ENCODE peak calls at places on chromosomes 3 and 15, in five cellular contexts. One of them, this sample, is unnamed.

GRCh38 chr15:27993996-27994775 is 104.9 kb downstream of the OCA2 start:
- DNase-seq in GM12878: no peak
- DNase-seq in K562: no peak
- DNase-seq in GM12891: no peak
- DNase-seq in H1: no peak
- DNase-seq in this sample: no peak

GRCh38 chr3:43870110-43870509 is 179.4 kb downstream of the ABHD5 start:
- DNase-seq in GM12878: no peak
- DNase-seq in K562: no peak
- DNase-seq in GM12891: no peak
- DNase-seq in H1: no peak
- DNase-seq in this sample: no peak

GRCh38 chr15:78244101-78244500 is 9.7 kb upstream of the ACSBG1 start:
- DNase-seq in GM12878: no peak
- DNase-seq in K562: peak
- DNase-seq in GM12891: no peak
- DNase-seq in H1: no peak
- DNase-seq in this sample: no peak

GRCh38 chr3:181773921-181774320 is 62.2 kb downstream of the SOX2 start:
- DNase-seq in GM12878: no peak
- DNase-seq in K562: no peak
- DNase-seq in GM12891: no peak
- DNase-seq in H1: no peak
- DNase-seq in this sample: no peak

GRCh38 chr3:148280623-148281242 is 417.0 kb upstream of the AGTR1 start:
- DNase-seq in GM12878: no peak
- DNase-seq in K562: peak
- DNase-seq in GM12891: no peak
- DNase-seq in H1: no peak
- DNase-seq in this sample: no peak

GRCh38 chr15:100994597-100995446 is 75.7 kb downstream of the LRRK1 start:
- DNase-seq in GM12878: no peak
- DNase-seq in K562: no peak
- DNase-seq in GM12891: no peak
- DNase-seq in H1: no peak
- DNase-seq in this sample: no peak

GRCh38 chr3:159802864-159803263 is 185.8 kb upstream of the IL12A start:
- DNase-seq in GM12878: no peak
- DNase-seq in K562: no peak
- DNase-seq in GM12891: no peak
- DNase-seq in H1: no peak
- DNase-seq in this sample: no peak

GRCh38 chr3:55664387-55664786 is 177.3 kb upstream of the WNT5A start:
- DNase-seq in GM12878: no peak
- DNase-seq in K562: no peak
- DNase-seq in GM12891: no peak
- DNase-seq in H1: no peak
- DNase-seq in this sample: no peak

GRCh38 chr15:27853624-27854455 is 245.3 kb downstream of the OCA2 start:
- DNase-seq in GM12878: no peak
- DNase-seq in K562: no peak
- DNase-seq in GM12891: no peak
- DNase-seq in H1: peak
- DNase-seq in this sample: no peak

GRCh38 chr3:130658666-130659065 is 88.0 kb downstream of the PIK3R4 start:
- DNase-seq in GM12878: no peak
- DNase-seq in K562: no peak
- DNase-seq in GM12891: no peak
- DNase-seq in H1: no peak
- DNase-seq in this sample: no peak

GRCh38 chr3:175432338-175433025 is 573.3 kb downstream of the NAALADL2 start:
- DNase-seq in GM12878: no peak
- DNase-seq in K562: no peak
- DNase-seq in GM12891: no peak
- DNase-seq in H1: no peak
- DNase-seq in this sample: no peak

GRCh38 chr3:117887896-117888295 is 1146.8 kb downstream of the IGSF11 start:
- DNase-seq in GM12878: no peak
- DNase-seq in K562: no peak
- DNase-seq in GM12891: no peak
- DNase-seq in H1: no peak
- DNase-seq in this sample: no peak

GRCh38 chr15:51755790-51756189 is 4.4 kb downstream of the TMOD2 start:
- DNase-seq in GM12878: no peak
- DNase-seq in K562: no peak
- DNase-seq in GM12891: no peak
- DNase-seq in H1: no peak
- DNase-seq in this sample: no peak

GRCh38 chr15:51757463-51757862 is 6.1 kb downstream of the TMOD2 start:
- DNase-seq in GM12878: no peak
- DNase-seq in K562: no peak
- DNase-seq in GM12891: no peak
- DNase-seq in H1: no peak
- DNase-seq in this sample: no peak

GRCh38 chr15:51754267-51754666 is 2.9 kb downstream of the TMOD2 start:
- DNase-seq in GM12878: no peak
- DNase-seq in K562: no peak
- DNase-seq in GM12891: no peak
- DNase-seq in H1: no peak
- DNase-seq in this sample: no peak

GRCh38 chr15:51758645-51759044 is 7.2 kb downstream of the TMOD2 start:
- DNase-seq in GM12878: no peak
- DNase-seq in K562: no peak
- DNase-seq in GM12891: no peak
- DNase-seq in H1: no peak
- DNase-seq in this sample: no peak

GRCh38 chr15:51756482-51756881 is 5.1 kb downstream of the TMOD2 start:
- DNase-seq in GM12878: no peak
- DNase-seq in K562: no peak
- DNase-seq in GM12891: no peak
- DNase-seq in H1: no peak
- DNase-seq in this sample: no peak
- TF ChIP-seq TAF1 in GM12878: no peak
- TF ChIP-seq TAF1 in K562: no peak
- TF ChIP-seq TAF1 in GM12891: no peak
- TF ChIP-seq TAF1 in H1: no peak
- TF ChIP-seq TAF1 in this sample: no peak

DNA sequence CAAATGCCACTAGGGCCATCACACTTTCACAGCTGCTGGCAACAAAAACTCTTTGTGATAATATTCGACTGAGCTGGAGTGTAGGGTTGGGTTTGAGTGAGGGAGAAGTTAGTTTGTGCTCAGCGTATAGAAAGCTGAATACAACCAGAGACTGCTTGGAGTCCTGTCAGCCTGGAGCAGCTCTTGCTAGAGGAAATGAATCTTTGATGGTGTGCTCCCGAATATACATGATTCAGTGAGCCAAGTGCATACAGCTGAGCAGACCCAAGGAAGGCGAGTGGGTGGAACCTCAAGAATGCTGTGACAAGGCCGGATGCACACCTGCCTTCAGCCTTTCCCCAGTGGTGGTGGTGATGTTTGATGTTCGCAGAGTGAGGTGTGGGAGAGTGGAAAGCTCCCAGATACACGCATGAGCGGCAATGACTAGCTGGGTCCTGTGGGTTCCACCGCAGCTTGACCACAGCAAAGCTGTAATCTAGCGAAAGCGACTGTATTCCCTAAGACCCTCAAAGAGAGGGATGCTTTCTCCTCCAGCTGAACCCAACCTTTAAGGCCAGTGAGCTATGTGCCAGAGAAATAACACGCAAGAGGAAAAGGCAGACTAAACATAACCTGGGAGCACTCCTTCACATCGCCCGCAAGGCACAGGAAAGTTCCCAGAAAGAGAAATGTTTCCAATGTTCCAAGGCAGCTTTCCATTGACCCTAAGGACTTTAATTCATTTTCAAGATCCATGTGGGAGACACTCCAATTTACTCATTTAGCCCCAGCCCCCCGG is 1.2 kb downstream of the ARHGEF3 start:
- DNase-seq in GM12878: no peak
- DNase-seq in K562: no peak
- DNase-seq in GM12891: no peak
- DNase-seq in H1: no peak
- DNase-seq in this sample: peak
- TF ChIP-seq POLR2AphosphoS5 in GM12878: peak
- TF ChIP-seq POLR2AphosphoS5 in K562: no peak
- TF ChIP-seq POLR2AphosphoS5 in GM12891: no peak
- TF ChIP-seq POLR2AphosphoS5 in H1: no peak
- TF ChIP-seq POLR2AphosphoS5 in this sample: no peak

DNA sequence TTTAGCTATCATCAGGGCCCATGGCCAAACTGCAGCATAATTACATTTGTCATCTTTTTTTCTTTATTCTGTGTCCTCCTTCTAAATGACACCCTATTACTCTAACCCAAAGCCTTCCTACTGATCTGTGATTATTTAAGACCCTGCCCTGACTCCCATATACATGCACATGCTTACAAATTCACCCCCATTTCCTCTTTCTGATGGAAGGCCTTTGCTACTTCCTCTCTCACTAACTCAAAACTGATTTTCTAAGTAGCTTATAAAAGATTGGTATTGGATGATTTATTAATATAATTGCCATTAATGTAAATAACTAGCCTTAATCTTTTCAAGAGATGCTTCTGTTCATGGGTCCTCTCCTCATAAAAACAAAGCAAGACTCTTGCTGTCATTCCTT is 179.2 kb downstream of the EDEM1 start:
- DNase-seq in GM12878: no peak
- DNase-seq in K562: no peak
- DNase-seq in GM12891: no peak
- DNase-seq in H1: no peak
- DNase-seq in this sample: no peak
- TF ChIP-seq POLR2A in GM12878: no peak
- TF ChIP-seq POLR2A in K562: no peak
- TF ChIP-seq POLR2A in GM12891: no peak
- TF ChIP-seq POLR2A in H1: no peak
- TF ChIP-seq POLR2A in this sample: no peak

DNA sequence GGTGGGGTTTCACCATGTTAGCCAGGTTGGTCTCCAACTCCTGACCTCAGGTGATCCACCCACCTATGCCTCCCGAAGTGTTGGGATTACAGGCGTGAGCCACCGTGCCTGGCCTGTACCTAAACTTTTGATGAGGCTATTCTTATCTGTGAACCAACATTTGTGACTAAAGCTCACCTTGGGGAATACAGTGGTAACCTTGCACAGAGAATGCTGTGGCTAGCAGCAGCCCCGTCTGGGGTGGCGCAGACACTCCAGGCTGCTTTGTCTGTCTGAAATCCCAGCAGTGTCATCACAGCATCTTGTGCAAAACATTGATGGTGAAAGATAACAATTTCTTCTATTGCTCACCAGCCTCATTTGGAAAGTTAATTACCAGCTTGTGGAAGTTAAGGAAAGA is 58.9 kb downstream of the CMTM8 start:
- DNase-seq in GM12878: no peak
- DNase-seq in K562: no peak
- DNase-seq in GM12891: no peak
- DNase-seq in H1: no peak
- DNase-seq in this sample: no peak
- TF ChIP-seq TAF1 in GM12878: no peak
- TF ChIP-seq TAF1 in K562: no peak
- TF ChIP-seq TAF1 in GM12891: no peak
- TF ChIP-seq TAF1 in H1: no peak
- TF ChIP-seq TAF1 in this sample: no peak